ENCODE peak calls at places on chromosomes 3 and 15, in six cellular contexts. T is aorta; Q is CD8-positive, alpha-beta memory T cell; E is fibroblast of villous mesenchyme; K is astrocyte of the cerebellum; N is heart left ventricle. M is an unnamed sample.

GRCh38 chr3:120846073-120846472 is 61.9 kb upstream of the STXBP5L start:
- DNase-seq in T (no peak), Q (no peak), E (no peak), K (no peak), N (no peak), M (no peak)

GRCh38 chr15:66462630-66463029 is 34.9 kb downstream of the SNAPC5 start:
- DNase-seq in T (no peak), Q (no peak), E (no peak), K (no peak), N (no peak), M (peak; percentile 41)

GRCh38 chr3:7764091-7764490 is 737.5 kb upstream of the LMCD1 start:
- DNase-seq in T (no peak), Q (no peak), E (no peak), K (no peak), N (no peak), M (no peak)

GRCh38 chr15:66702035-66702769 is at the start of gene SMAD6:
- DNase-seq in T (peak; percentile 98), Q (peak; percentile 63), E (peak; percentile 99), K (peak; percentile 96), N (peak; percentile 96), M (peak; percentile 93)

GRCh38 chr3:8509961-8510360 is 8.3 kb downstream of the LMCD1 start:
- DNase-seq in T (peak; percentile 57), Q (no peak), E (peak; percentile 91), K (no peak), N (no peak), M (no peak)

GRCh38 chr3:39980781-39981180 is 171.4 kb downstream of the MYRIP start:
- DNase-seq in T (no peak), Q (no peak), E (no peak), K (no peak), N (no peak), M (no peak)

GRCh38 chr3:196207833-196208607 is 3.2 kb downstream of the ZDHHC19 start:
- DNase-seq in T (peak; percentile 68), Q (peak; percentile 65), E (peak; percentile 26), K (no peak), N (peak; percentile 66), M (no peak)

GRCh38 chr15:31483924-31484368 is 157.3 kb downstream of the KLF13 start:
- DNase-seq in T (no peak), Q (peak; percentile 16), E (no peak), K (no peak), N (no peak), M (no peak)

GRCh38 chr15:38054488-38054887 is 120.0 kb downstream of the TMCO5A start:
- DNase-seq in T (no peak), Q (no peak), E (peak; percentile 17), K (no peak), N (no peak), M (no peak)

GRCh38 chr15:100704281-100705055 is 102.1 kb downstream of the ASB7 start:
- DNase-seq in T (no peak), Q (no peak), E (no peak), K (no peak), N (no peak), M (no peak)

GRCh38 chr15:88835119-88835518 is 31.9 kb downstream of the ACAN start:
- DNase-seq in T (no peak), Q (no peak), E (no peak), K (no peak), N (no peak), M (no peak)

GRCh38 chr3:150975992-150976368 is 3.5 kb upstream of the CLRN1 start:
- DNase-seq in T (no peak), Q (no peak), E (no peak), K (no peak), N (no peak), M (no peak)

GRCh38 chr3:71163216-71163918 is 420.2 kb downstream of the FOXP1 start:
- DNase-seq in T (peak; percentile 67), Q (no peak), E (no peak), K (no peak), N (no peak), M (no peak)

GRCh38 chr15:35697549-35698299 is 151.8 kb upstream of the DPH6 start:
- DNase-seq in T (no peak), Q (no peak), E (peak; percentile 95), K (no peak), N (no peak), M (no peak)

GRCh38 chr3:161233557-161233956 is 12.4 kb downstream of the NMD3 start:
- DNase-seq in T (no peak), Q (no peak), E (no peak), K (no peak), N (no peak), M (no peak)

GRCh38 chr15:78055923-78056713 is 21.4 kb downstream of the TBC1D2B start:
- DNase-seq in T (no peak), Q (no peak), E (peak; percentile 49), K (no peak), N (no peak), M (no peak)

GRCh38 chr3:36393563-36393962 is 13.3 kb downstream of the STAC start:
- DNase-seq in T (no peak), Q (no peak), E (no peak), K (no peak), N (no peak), M (no peak)

GRCh38 chr3:25513642-25514266 is 85.7 kb downstream of the RARB start:
- DNase-seq in T (no peak), Q (no peak), E (peak; percentile 24), K (no peak), N (no peak), M (peak; percentile 39)

GRCh38 chr15:74809951-74810350 is 2.7 kb upstream of the LMAN1L start:
- DNase-seq in T (no peak), Q (no peak), E (no peak), K (no peak), N (no peak), M (no peak)

GRCh38 chr3:189334064-189334920 is 162.5 kb downstream of the TPRG1 start:
- DNase-seq in T (no peak), Q (no peak), E (no peak), K (peak; percentile 3), N (no peak), M (no peak)

GRCh38 chr3:98500019-98500418 is 2.5 kb downstream of the OR5K2 start:
- DNase-seq in T (no peak), Q (no peak), E (no peak), K (no peak), N (no peak), M (no peak)

GRCh38 chr15:58285921-58286278 is 145.9 kb upstream of the LIPC start:
- DNase-seq in T (no peak), Q (no peak), E (peak; percentile 8), K (no peak), N (no peak), M (no peak)

GRCh38 chr15:94882071-94882712 is 650.8 kb downstream of the MCTP2 start:
- DNase-seq in T (no peak), Q (no peak), E (no peak), K (no peak), N (no peak), M (no peak)

GRCh38 chr3:42090973-42091731 is at the start of gene TRAK1:
- DNase-seq in T (no peak), Q (no peak), E (peak; percentile 66), K (peak; percentile 81), N (peak; percentile 40), M (peak; percentile 31)

GRCh38 chr15:37773111-37773860 is 161.2 kb upstream of the TMCO5A start:
- DNase-seq in T (no peak), Q (no peak), E (peak; percentile 68), K (no peak), N (no peak), M (no peak)

GRCh38 chr15:77013786-77014136 is 18.8 kb downstream of the PSTPIP1 start:
- DNase-seq in T (no peak), Q (peak; percentile 86), E (no peak), K (no peak), N (peak; percentile 72), M (no peak)

DNA sequence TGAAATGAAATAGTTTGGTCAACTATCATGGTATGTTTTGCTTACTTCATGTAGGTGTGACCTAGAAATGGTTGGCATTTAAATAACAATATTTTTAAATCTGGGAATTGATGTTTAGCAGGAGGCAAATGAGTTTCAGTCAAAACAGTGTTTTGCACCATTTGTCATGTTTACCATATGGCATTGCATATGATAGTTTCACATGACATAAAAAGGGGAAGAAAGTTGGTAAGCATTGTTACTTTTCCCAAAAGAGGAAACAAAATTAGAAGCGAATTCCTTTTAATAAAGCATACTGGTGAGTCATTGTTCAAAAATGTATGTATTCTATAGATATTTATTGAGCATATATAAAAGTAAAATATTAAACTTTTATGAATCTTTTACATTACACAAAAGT is 2.3 kb downstream of the RNF13 start:
- DNase-seq in T (no peak), Q (no peak), E (no peak), K (no peak), N (no peak), M (no peak)
- H3K4me3 ChIP-seq in T (no peak overlapping the region), Q (no peak overlapping the region), E (no peak overlapping the region), K (no peak overlapping the region), N (peak overlapping the region; percentile 83), M (peak overlapping the region; percentile 77)

DNA sequence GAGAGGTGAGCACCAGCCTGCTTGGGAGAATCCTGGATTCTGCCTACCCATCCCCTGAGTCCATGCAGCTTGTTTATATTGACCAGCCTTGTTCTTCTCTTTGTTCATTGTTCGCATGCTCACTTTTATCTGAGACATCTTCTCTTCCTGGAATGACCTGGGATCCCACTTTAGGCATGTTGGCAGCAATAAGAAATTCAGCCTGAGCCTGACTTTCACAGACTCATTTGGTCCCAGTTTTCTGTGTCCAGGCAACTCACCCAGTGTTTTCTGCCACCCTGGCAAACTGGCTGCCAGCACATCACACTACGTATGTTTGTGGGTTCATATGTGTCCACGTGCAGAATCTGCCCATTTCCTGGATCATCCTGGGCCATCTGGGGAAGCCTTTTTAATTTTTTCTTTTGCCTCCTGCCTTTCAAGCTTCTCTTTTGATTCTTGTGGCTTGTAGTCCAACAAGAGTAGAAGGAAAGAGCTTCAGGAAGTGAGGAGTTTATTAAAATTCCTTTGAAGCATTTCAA is 199.9 kb downstream of the FNDC3B start:
- DNase-seq in T (no peak), Q (no peak), E (no peak), K (no peak), N (no peak), M (no peak)
- H3K4me3 ChIP-seq in T (no peak overlapping the region), Q (no peak overlapping the region), E (no peak overlapping the region), K (no peak overlapping the region), N (no peak overlapping the region), M (no peak overlapping the region)

GRCh38 chr3:87997966-87998365 is 60.8 kb downstream of the CGGBP1 start:
- DNase-seq in T (no peak), Q (no peak), E (no peak), K (no peak), N (no peak), M (no peak)

GRCh38 chr3:87997298-87997697 is 61.5 kb downstream of the CGGBP1 start:
- DNase-seq in T (no peak), Q (no peak), E (peak; percentile 10), K (no peak), N (no peak), M (no peak)

GRCh38 chr3:88000853-88001252 is 58.0 kb downstream of the CGGBP1 start:
- DNase-seq in T (no peak), Q (no peak), E (peak; percentile 11), K (no peak), N (no peak), M (no peak)

GRCh38 chr3:87993566-87993965 is 65.2 kb downstream of the CGGBP1 start:
- DNase-seq in T (no peak), Q (no peak), E (no peak), K (no peak), N (no peak), M (no peak)

GRCh38 chr3:87996845-87997244 is 62.0 kb downstream of the CGGBP1 start:
- DNase-seq in T (no peak), Q (no peak), E (no peak), K (no peak), N (no peak), M (no peak)
- H3K4me3 ChIP-seq in T (no peak overlapping the region), Q (no peak overlapping the region), E (no peak overlapping the region), K (no peak overlapping the region), N (no peak overlapping the region), M (no peak overlapping the region)

GRCh38 chr15:63553388-63553791 is 43.8 kb upstream of the FBXL22 start:
- DNase-seq in T (no peak), Q (no peak), E (peak; percentile 98), K (peak; percentile 93), N (no peak), M (peak; percentile 38)
- H3K4me3 ChIP-seq in T (peak overlapping the region; percentile 34), Q (no peak overlapping the region), E (peak overlapping the region; percentile 46), K (no peak overlapping the region), N (no peak overlapping the region), M (no peak overlapping the region)

M was measured in heart right ventricle.